ENCODE peak calls at places on chromosome 1, in four cellular contexts. I is astrocyte of the spinal cord, P is lower leg skin, X is testis. T is an unnamed sample.

GRCh38 chr1:178609015-178609414 is 96.1 kb downstream of the TEX35 start:
- DNase-seq in X (no peak), P (no peak), I (peak; percentile 39), T (no peak)

GRCh38 chr1:6123083-6123482 is 57.0 kb downstream of the CHD5 start:
- DNase-seq in I (no peak), X (no peak), P (no peak), T (no peak)

GRCh38 chr1:98496246-98496995 is 165.1 kb upstream of the SNX7 start:
- DNase-seq in I (no peak), X (no peak), P (no peak), T (no peak)

GRCh38 chr1:8107897-8108296 is 81.8 kb upstream of the ERRFI1 start:
- DNase-seq in I (no peak), P (no peak), X (no peak), T (no peak)

GRCh38 chr1:172108494-172108893 is 267.2 kb downstream of the DNM3 start:
- DNase-seq in X (peak; percentile 21), I (no peak), P (no peak), T (no peak)

GRCh38 chr1:100184536-100184935 is 6.5 kb upstream of the LRRC39 start:
- DNase-seq in P (no peak), X (no peak), I (no peak), T (no peak)

GRCh38 chr1:117312453-117313138 is 54.7 kb upstream of the MAN1A2 start:
- DNase-seq in X (no peak), P (no peak), I (peak; percentile 6), T (no peak)

GRCh38 chr1:143698016-143698415 is 273.8 kb downstream of the FAM72C start:
- DNase-seq in I (no peak), X (peak; percentile 50), P (peak; percentile 85), T (no peak)

GRCh38 chr1:99004270-99005141 is at the start of gene PLPPR5:
- DNase-seq in X (peak; percentile 33), I (no peak), P (peak; percentile 82), T (no peak)

GRCh38 chr1:21165632-21166031 is 11.1 kb downstream of the EIF4G3 start:
- DNase-seq in I (peak; percentile 32), P (no peak), X (no peak), T (no peak)

GRCh38 chr1:193019442-193020026 is 39.6 kb downstream of the UCHL5 start:
- DNase-seq in P (no peak), X (no peak), I (peak; percentile 73), T (no peak)

GRCh38 chr1:53128401-53128800 is 14.0 kb downstream of the SLC1A7 start:
- DNase-seq in I (no peak), P (no peak), X (no peak), T (peak; percentile 12)

GRCh38 chr1:62294211-62294610 is 25.0 kb downstream of the KANK4 start:
- DNase-seq in P (no peak), X (no peak), I (peak; percentile 27), T (no peak)

GRCh38 chr1:192008281-192008825 is 149.9 kb upstream of the RGS18 start:
- DNase-seq in P (no peak), I (no peak), X (no peak), T (no peak)
- TF ChIP-seq CTCF in P (no peak), I (no peak), X (no peak), T (no peak)

DNA sequence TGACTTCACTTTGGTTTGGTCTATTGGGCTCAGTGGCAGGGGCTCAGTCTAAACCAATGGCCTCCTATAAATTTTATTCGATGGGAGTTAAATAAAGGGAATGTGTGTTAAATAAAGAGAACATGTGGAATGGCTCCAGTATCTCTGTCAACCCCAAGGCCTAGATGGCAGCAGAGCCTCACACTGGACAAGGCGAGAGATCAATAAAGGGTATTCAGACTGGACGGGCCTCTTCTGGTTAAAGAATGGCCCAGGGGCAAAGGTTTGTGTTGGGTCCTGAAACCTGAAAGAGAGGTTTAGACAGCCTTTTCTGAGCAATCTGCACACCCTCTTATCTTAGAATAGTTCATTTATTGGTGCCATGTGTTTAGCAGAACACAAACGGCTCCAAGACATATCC is 34.7 kb downstream of the SH3BP5L start:
- DNase-seq in I (no peak), P (no peak), X (no peak), T (no peak)
- TF ChIP-seq CTCF in I (no peak), P (no peak), X (no peak), T (no peak)

GRCh38 chr1:200368556-200368955 is 41.3 kb downstream of the ZNF281 start:
- DNase-seq in I (no peak), P (no peak), X (no peak), T (no peak)
- TF ChIP-seq CTCF in I (no peak), P (no peak), X (no peak), T (no peak)

GRCh38 chr1:60974973-60975372 is 107.4 kb upstream of the NFIA start:
- DNase-seq in I (no peak), X (no peak), P (no peak), T (no peak)

GRCh38 chr1:60973668-60974067 is 108.7 kb upstream of the NFIA start:
- DNase-seq in P (no peak), I (no peak), X (no peak), T (no peak)

GRCh38 chr1:60974524-60974923 is 107.8 kb upstream of the NFIA start:
- DNase-seq in X (no peak), I (no peak), P (no peak), T (no peak)

GRCh38 chr1:60971330-60971729 is 111.0 kb upstream of the NFIA start:
- DNase-seq in P (no peak), I (no peak), X (no peak), T (no peak)

DNA sequence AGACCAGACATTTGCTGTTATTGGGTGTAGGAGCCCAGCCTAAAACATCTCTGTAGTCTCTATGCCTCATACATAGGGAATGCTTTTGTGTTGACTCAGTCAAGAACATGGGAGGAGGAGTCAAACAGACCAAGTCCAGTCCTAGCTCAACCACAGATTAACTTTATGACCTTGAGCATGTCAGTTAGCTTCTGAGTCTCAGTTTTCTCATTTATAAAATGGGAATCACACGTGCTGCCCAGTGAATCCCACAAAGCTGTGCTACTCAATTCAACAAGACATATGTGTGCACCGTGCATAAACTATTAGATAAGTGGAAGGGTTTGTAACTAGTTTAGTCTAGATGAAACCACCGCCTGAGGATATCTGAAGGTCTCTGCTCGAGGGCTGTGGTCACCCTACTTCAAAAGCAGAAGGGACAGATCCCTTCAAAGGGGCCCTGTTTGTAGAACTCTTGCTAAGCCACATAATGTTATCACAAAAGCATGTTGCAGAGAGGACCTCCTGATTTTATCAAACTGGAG is 109.5 kb upstream of the NFIA start:
- DNase-seq in P (no peak), X (no peak), I (peak; percentile 86), T (no peak)
- TF ChIP-seq CTCF in P (no peak), X (no peak), I (no peak), T (no peak)

GRCh38 chr1:242189591-242189990 is 190.7 kb upstream of the MAP1LC3C start:
- DNase-seq in X (no peak), I (no peak), P (no peak), T (no peak)
- TF ChIP-seq CTCF in X (no peak), I (no peak), P (no peak), T (no peak)

GRCh38 chr1:181104042-181104789 is 15.7 kb downstream of the IER5 start:
- DNase-seq in X (no peak), P (no peak), I (no peak), T (no peak)
- TF ChIP-seq CTCF in X (no peak), P (no peak), I (no peak), T (no peak)

GRCh38 chr1:200877010-200877409 is 4.2 kb downstream of the GPR25 start:
- DNase-seq in X (no peak), I (no peak), P (no peak), T (no peak)

GRCh38 chr1:200875416-200875815 is 2.6 kb downstream of the GPR25 start:
- DNase-seq in P (peak; percentile 66), X (no peak), I (no peak), T (no peak)

GRCh38 chr1:200883118-200883517 is 10.3 kb downstream of the GPR25 start:
- DNase-seq in X (no peak), I (no peak), P (peak; percentile 58), T (no peak)

GRCh38 chr1:200877839-200878551 is 5.2 kb downstream of the GPR25 start:
- DNase-seq in I (no peak), X (no peak), P (peak; percentile 54), T (no peak)

DNA sequence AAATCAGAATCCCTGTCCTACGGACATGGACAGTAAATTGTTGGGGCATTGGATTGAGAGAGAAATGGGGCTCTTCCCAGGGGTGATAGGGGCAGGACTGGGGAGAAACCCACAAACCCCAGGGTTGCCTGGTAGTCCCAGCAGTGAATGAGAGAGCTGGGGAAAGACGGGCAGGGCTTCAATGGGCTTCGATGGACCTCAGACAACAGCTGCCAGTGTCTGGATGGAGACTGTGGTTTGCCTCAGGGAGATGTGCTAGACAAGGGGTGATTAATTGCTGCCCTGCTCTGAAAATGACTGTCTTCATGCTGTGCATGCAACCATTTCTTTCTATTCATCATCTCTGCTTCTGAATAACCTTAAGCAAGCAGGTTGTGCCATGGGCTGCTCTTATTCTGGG is 7.4 kb downstream of the GPR25 start:
- DNase-seq in X (no peak), I (no peak), P (peak; percentile 39), T (no peak)
- TF ChIP-seq CTCF in X (no peak), I (no peak), P (no peak), T (no peak)

GRCh38 chr1:110308247-110308646 is 30.9 kb upstream of the RBM15 start:
- DNase-seq in P (no peak), X (no peak), I (peak; percentile 51), T (no peak)

GRCh38 chr1:110310300-110310699 is 28.9 kb upstream of the RBM15 start:
- DNase-seq in P (no peak), I (no peak), X (no peak), T (no peak)

GRCh38 chr1:110309139-110309538 is 30.0 kb upstream of the RBM15 start:
- DNase-seq in I (no peak), P (no peak), X (no peak), T (no peak)

GRCh38 chr1:110307239-110307974 is 31.8 kb upstream of the RBM15 start:
- DNase-seq in I (no peak), P (no peak), X (no peak), T (no peak)

GRCh38 chr1:110309768-110310167 is 29.4 kb upstream of the RBM15 start:
- DNase-seq in I (peak; percentile 60), X (no peak), P (no peak), T (no peak)
- TF ChIP-seq CTCF in I (no peak), X (no peak), P (no peak), T (no peak)